ENCODE peak calls at places on chromosome 12, in nine cellular contexts. Q, X, S, J, W, T, P, O and F are unnamed samples.

GRCh38 chr12:110741795-110742717 is 635 bp downstream of the PPP1CC start:
- DNase-seq in P (peak), T (peak), Q (peak), X (no peak), W (peak), J (peak), O (peak), S (peak), F (peak)

GRCh38 chr12:29944269-29945000 is 160.7 kb upstream of the TMTC1 start:
- DNase-seq in S (no peak), Q (no peak), P (no peak), T (no peak), X (no peak), W (no peak), J (no peak), O (no peak), F (no peak)

GRCh38 chr12:94644141-94644575 is 6.2 kb downstream of the TMCC3 start:
- DNase-seq in J (peak), S (no peak), T (no peak), X (no peak), P (peak), O (peak), W (peak), Q (no peak), F (peak)

GRCh38 chr12:120950807-120951206 is 27.5 kb upstream of the HNF1A start:
- DNase-seq in X (no peak), P (no peak), W (no peak), O (no peak), S (no peak), T (no peak), Q (no peak), J (no peak), F (no peak)

GRCh38 chr12:102992297-102992696 is 34.8 kb downstream of the ASCL1 start:
- DNase-seq in X (peak), Q (no peak), O (no peak), P (no peak), W (no peak), J (no peak), S (no peak), T (no peak), F (no peak)

GRCh38 chr12:92047058-92047826 is 98.4 kb downstream of the BTG1 start:
- DNase-seq in Q (no peak), O (no peak), W (no peak), X (no peak), P (no peak), J (no peak), T (no peak), S (no peak), F (no peak)

GRCh38 chr12:41706376-41706775 is 438.3 kb downstream of the GXYLT1 start:
- DNase-seq in X (no peak), O (no peak), W (no peak), P (no peak), T (no peak), S (no peak), J (no peak), Q (no peak), F (no peak)

GRCh38 chr12:87779016-87779415 is 250.2 kb downstream of the C12orf50 start:
- DNase-seq in T (no peak), X (no peak), S (no peak), P (peak), J (peak), O (peak), W (no peak), Q (no peak), F (peak)

GRCh38 chr12:51395283-51396230 is 4.4 kb upstream of the GALNT6 start:
- DNase-seq in J (no peak), Q (no peak), X (no peak), W (no peak), T (no peak), O (no peak), P (no peak), S (no peak), F (no peak)

GRCh38 chr12:13425766-13426165 is 229.2 kb downstream of the EMP1 start:
- DNase-seq in O (peak), J (peak), W (no peak), T (no peak), P (peak), S (no peak), X (no peak), Q (no peak), F (peak)

GRCh38 chr12:109625131-109625559 is 51.6 kb downstream of the MVK start:
- DNase-seq in X (no peak), T (no peak), J (peak), W (no peak), P (peak), Q (no peak), S (no peak), O (peak), F (peak)

GRCh38 chr12:113128802-113129663 is 6.5 kb downstream of the RASAL1 start:
- DNase-seq in W (no peak), P (no peak), O (no peak), T (no peak), S (no peak), X (no peak), J (no peak), Q (no peak), F (no peak)

GRCh38 chr12:55818140-55818728 is 393 bp downstream of the ORMDL2 start:
- DNase-seq in W (no peak), O (peak), J (peak), S (no peak), Q (no peak), T (no peak), X (no peak), P (no peak), F (no peak)

GRCh38 chr12:55818886-55819285 is 1.0 kb downstream of the ORMDL2 start:
- DNase-seq in T (no peak), S (no peak), X (no peak), O (no peak), W (no peak), Q (no peak), J (peak), P (no peak), F (no peak)

GRCh38 chr12:55823419-55823818 is 5.6 kb downstream of the ORMDL2 start:
- DNase-seq in P (no peak), X (peak), Q (no peak), T (no peak), W (no peak), S (no peak), J (no peak), O (no peak), F (no peak)

GRCh38 chr12:55822228-55822627 is 4.4 kb downstream of the ORMDL2 start:
- DNase-seq in P (no peak), T (peak), W (no peak), Q (peak), S (no peak), J (no peak), O (no peak), X (peak), F (peak)

DNA sequence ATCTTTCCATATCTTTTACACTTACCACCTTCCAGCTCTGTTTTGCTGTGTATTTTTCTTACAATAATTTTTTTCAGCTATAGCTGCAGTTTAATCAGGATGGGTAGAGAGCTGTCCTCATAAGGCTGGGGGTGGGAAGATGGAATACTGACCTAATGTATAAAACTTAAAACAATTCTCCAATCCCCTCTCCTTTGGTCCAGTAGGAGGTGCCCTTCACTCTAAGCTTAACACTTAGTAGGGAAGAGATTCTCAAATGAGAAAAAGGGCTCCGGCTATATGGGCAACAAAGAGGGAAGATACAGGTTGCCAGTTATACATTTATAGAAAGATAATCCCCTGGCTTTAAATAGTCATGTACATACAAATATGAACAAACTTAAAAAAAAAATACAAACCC is 2.8 kb downstream of the ORMDL2 start:
- DNase-seq in P (no peak), X (peak), S (no peak), J (no peak), O (peak), T (no peak), W (no peak), Q (no peak), F (peak)
- TF ChIP-seq CTCF in P (peak), X (peak), S (no peak), J (peak), O (peak), T (peak), W (no peak), Q (peak), F (peak)

GRCh38 chr12:57936513-57936883 is 4.9 kb upstream of the ATP23 start:
- DNase-seq in S (no peak), P (no peak), X (no peak), Q (no peak), O (no peak), W (no peak), T (no peak), J (no peak), F (no peak)
- H3K4me3 ChIP-seq in S (no peak), P (peak), X (peak), Q (peak), O (peak), W (peak), T (peak), J (peak), F (no peak)

GRCh38 chr12:27709212-27709931 is 1.3 kb upstream of the MRPS35 start:
- DNase-seq in J (no peak), X (no peak), O (no peak), Q (no peak), T (no peak), P (no peak), W (no peak), S (no peak), F (no peak)

GRCh38 chr12:27707216-27707615 is 3.4 kb upstream of the MRPS35 start:
- DNase-seq in Q (no peak), W (no peak), J (no peak), T (no peak), P (peak), S (no peak), X (no peak), O (no peak), F (no peak)

GRCh38 chr12:27703720-27704452 is 6.7 kb upstream of the MRPS35 start:
- DNase-seq in X (peak), P (peak), J (peak), S (peak), Q (peak), O (peak), T (peak), W (peak), F (peak)

GRCh38 chr12:27709932-27710591 is 570 bp upstream of the MRPS35 start:
- DNase-seq in W (no peak), Q (no peak), X (peak), T (peak), J (peak), O (peak), P (peak), S (peak), F (peak)

GRCh38 chr12:27705263-27705662 is 5.4 kb upstream of the MRPS35 start:
- DNase-seq in W (no peak), Q (peak), X (peak), T (no peak), O (no peak), P (no peak), J (no peak), S (no peak), F (no peak)
- TF ChIP-seq CTCF in W (no peak), Q (peak), X (peak), T (no peak), O (no peak), P (no peak), J (no peak), S (no peak), F (no peak)

GRCh38 chr12:24708029-24708428 is 240.9 kb downstream of the BCAT1 start:
- DNase-seq in X (no peak), P (no peak), T (no peak), W (no peak), Q (no peak), J (no peak), S (no peak), O (no peak), F (no peak)

GRCh38 chr12:24708718-24709117 is 240.2 kb downstream of the BCAT1 start:
- DNase-seq in P (no peak), S (no peak), W (no peak), Q (no peak), J (no peak), O (no peak), X (no peak), T (no peak), F (no peak)

GRCh38 chr12:24709201-24709600 is 239.7 kb downstream of the BCAT1 start:
- DNase-seq in X (no peak), O (no peak), S (no peak), J (peak), P (peak), W (no peak), Q (no peak), T (no peak), F (peak)

GRCh38 chr12:24705741-24706358 is 243.1 kb downstream of the BCAT1 start:
- DNase-seq in O (no peak), P (no peak), T (no peak), Q (no peak), J (peak), X (no peak), W (no peak), S (no peak), F (peak)

GRCh38 chr12:24707379-24707778 is 241.5 kb downstream of the BCAT1 start:
- DNase-seq in P (no peak), W (no peak), Q (no peak), J (no peak), S (no peak), X (no peak), T (no peak), O (no peak), F (no peak)
- H3K4me3 ChIP-seq in P (no peak), W (no peak), Q (no peak), J (no peak), S (no peak), X (no peak), T (no peak), O (no peak), F (no peak)

GRCh38 chr12:76879710-76880025 is 849 bp upstream of the CSRP2 start:
- DNase-seq in Q (no peak), X (no peak), P (no peak), T (no peak), S (no peak), O (no peak), W (no peak), J (no peak), F (no peak)

GRCh38 chr12:76876696-76877229 is 2.1 kb downstream of the CSRP2 start:
- DNase-seq in T (no peak), Q (no peak), W (no peak), S (no peak), X (no peak), J (no peak), O (no peak), P (peak), F (no peak)

GRCh38 chr12:76880156-76881023 is 1.6 kb upstream of the CSRP2 start:
- DNase-seq in J (peak), P (no peak), O (peak), S (no peak), T (peak), W (no peak), Q (no peak), X (peak), F (peak)

GRCh38 chr12:76878899-76879709 is at the start of gene CSRP2:
- DNase-seq in S (peak), Q (peak), T (peak), O (peak), J (peak), P (peak), X (peak), W (peak), F (peak)

GRCh38 chr12:76878045-76878898 is 547 bp downstream of the CSRP2 start:
- DNase-seq in S (peak), O (peak), J (peak), X (peak), W (peak), T (peak), P (peak), Q (peak), F (peak)
- TF ChIP-seq CTCF in S (peak), O (peak), J (peak), X (peak), W (no peak), T (peak), P (peak), Q (peak), F (peak)

DNA sequence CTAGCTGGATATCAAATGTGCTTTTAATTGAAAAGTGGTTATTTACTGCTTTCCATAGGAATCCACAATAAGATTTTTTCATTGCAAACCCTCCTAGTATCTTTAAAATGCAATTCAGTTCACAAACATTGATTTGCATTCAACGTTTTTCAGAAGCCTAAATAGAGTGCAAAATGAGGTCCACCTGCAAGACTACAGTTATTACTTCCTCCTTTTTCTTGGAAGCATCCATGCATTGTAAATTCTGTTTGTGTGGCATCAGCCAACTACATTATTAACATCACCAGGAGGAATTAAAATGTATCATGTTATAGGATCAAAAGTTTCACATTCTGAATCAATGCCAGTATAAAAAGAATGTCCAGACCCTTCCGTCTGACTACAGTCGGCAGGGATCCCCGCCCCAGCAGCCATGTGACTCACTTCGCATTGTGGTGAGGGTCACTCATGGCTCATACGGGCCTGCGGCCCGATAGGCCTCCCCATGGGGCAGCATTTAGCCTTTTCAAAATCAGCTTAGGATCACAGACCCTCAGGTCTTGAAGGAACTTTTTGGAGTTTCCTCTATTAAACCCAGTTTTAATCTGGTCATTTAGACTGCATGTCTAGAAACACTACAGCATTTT is 46.3 kb downstream of the NTF3 start:
- DNase-seq in W (no peak), T (no peak), X (no peak), O (peak), S (no peak), Q (peak), P (no peak), J (peak), F (no peak)
- H3K4me3 ChIP-seq in W (no peak), T (no peak), X (no peak), O (no peak), S (no peak), Q (no peak), P (no peak), J (no peak), F (no peak)

GRCh38 chr12:96988919-96989318 is 81.9 kb downstream of the NEDD1 start:
- DNase-seq in S (no peak), J (no peak), T (no peak), P (no peak), X (no peak), O (no peak), Q (no peak), W (no peak), F (no peak)

GRCh38 chr12:96985515-96986362 is 78.7 kb downstream of the NEDD1 start:
- DNase-seq in O (no peak), S (peak), W (no peak), T (peak), P (no peak), Q (peak), J (no peak), X (no peak), F (peak)

GRCh38 chr12:96982671-96983070 is 75.6 kb downstream of the NEDD1 start:
- DNase-seq in T (no peak), P (no peak), X (no peak), J (no peak), W (no peak), S (no peak), O (no peak), Q (no peak), F (no peak)

GRCh38 chr12:96989916-96990315 is 82.9 kb downstream of the NEDD1 start:
- DNase-seq in J (peak), T (peak), P (peak), O (peak), S (peak), W (no peak), X (peak), Q (peak), F (peak)

DNA sequence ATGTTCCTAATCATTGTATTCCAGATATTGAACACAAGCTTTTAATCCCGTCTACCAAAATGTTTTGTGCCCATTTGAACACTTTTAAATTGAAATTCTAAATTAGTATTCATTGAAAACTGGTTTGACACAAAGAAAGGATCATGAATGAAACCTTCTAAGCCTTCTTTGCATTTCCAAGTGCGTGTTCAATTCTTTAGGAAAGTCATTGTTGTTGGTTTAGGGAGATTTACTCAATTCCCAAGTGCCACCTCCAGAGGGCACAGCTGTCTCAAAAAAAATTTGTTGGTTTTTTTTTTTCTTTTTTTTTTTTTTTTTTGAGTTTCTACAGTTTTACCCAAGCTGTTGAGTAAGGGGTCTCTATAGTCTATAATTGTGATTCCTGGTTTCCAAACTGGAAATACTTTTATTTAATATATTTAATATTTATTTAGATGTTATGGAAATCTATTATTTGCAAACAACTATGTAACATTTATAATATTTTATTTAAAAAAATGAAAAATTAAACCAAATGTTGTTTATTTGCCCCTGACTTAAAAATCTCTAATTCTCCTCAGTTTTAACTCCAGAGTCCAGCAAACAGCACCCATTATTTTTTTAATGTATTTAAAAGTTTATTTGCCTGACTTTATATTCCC is 79.9 kb downstream of the NEDD1 start:
- DNase-seq in T (peak), S (peak), W (no peak), O (peak), J (peak), Q (peak), X (peak), P (no peak), F (peak)
- TF ChIP-seq CTCF in T (peak), S (peak), W (no peak), O (peak), J (peak), Q (peak), X (peak), P (peak), F (peak)

GRCh38 chr12:132505852-132506219 is 15.9 kb downstream of the FBRSL1 start:
- DNase-seq in P (no peak), O (no peak), T (no peak), W (no peak), X (no peak), J (no peak), Q (no peak), S (no peak), F (no peak)

GRCh38 chr12:132503611-132504204 is 13.8 kb downstream of the FBRSL1 start:
- DNase-seq in Q (no peak), P (no peak), T (no peak), S (peak), O (peak), X (no peak), J (no peak), W (no peak), F (peak)

GRCh38 chr12:132506730-132507538 is 17.0 kb downstream of the FBRSL1 start:
- DNase-seq in W (peak), S (peak), X (no peak), T (peak), J (peak), O (peak), Q (no peak), P (no peak), F (peak)

GRCh38 chr12:132506328-132506727 is 16.4 kb downstream of the FBRSL1 start:
- DNase-seq in S (peak), J (no peak), W (no peak), O (no peak), T (no peak), X (no peak), P (no peak), Q (no peak), F (no peak)

DNA sequence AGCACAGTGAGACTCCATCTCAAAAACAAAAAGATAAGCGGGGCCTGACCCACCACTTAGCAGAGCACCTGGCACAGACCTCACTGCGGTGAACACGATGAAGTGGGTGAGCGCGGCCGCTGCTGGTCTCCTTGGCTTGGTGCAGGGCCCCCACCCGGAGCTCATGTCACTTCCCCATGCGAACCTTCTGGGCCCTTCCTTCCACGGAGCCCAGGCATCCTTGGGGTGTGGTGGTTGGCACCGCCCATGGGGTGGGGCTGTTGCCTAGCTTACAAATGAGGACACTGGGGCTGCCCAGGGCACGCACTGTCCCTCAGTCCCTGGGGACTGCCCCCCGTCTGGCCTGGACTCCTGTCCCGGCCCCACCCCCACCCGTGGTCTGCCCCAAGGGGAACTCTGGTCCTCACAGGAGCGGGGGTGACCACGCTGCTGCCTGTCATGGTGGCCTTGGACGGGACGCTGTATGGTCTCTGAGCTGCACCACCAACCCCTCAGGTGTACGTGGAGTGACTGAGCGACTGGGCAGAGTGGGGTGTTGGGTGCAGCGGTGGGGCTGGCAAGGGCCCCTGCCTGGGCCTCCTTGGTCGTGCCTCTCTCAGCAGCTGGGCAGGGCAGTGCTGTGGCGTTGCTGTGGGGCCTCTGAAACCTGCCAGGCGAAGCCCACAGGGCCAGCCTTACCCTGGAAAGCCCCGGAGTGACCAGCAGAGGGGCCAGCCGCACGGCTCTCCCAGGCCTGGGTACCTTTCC is 15.3 kb downstream of the FBRSL1 start:
- DNase-seq in S (no peak), O (no peak), P (no peak), T (no peak), X (no peak), J (no peak), W (peak), Q (no peak), F (no peak)
- H3K4me3 ChIP-seq in S (no peak), O (no peak), P (no peak), T (no peak), X (no peak), J (no peak), W (no peak), Q (no peak), F (no peak)